ENCODE peak calls at places on chromosomes 7 and 10, in six cellular contexts. I, G, B, J, Z and R are unnamed samples.

GRCh38 chr10:111113961-111114830 is 37.4 kb downstream of the ADRA2A start:
- DNase-seq in B (no peak), Z (peak), J (no peak), G (no peak), I (no peak), R (no peak)

GRCh38 chr10:121823993-121824463 is 103.8 kb downstream of the ATE1 start:
- DNase-seq in G (no peak), I (no peak), B (peak), J (peak), Z (peak), R (no peak)

GRCh38 chr7:138097064-138097741 is 20.9 kb downstream of the AKR1D1 start:
- DNase-seq in I (no peak), Z (no peak), J (peak), G (no peak), B (peak), R (no peak)

GRCh38 chr7:157635148-157635500 is 298.3 kb downstream of the DNAJB6 start:
- DNase-seq in Z (no peak), B (no peak), J (no peak), G (no peak), I (no peak), R (peak)

GRCh38 chr7:89655946-89656345 is 498.3 kb upstream of the STEAP1 start:
- DNase-seq in B (no peak), J (no peak), Z (no peak), I (no peak), G (no peak), R (no peak)

GRCh38 chr7:68176974-68177373 is 1180.3 kb downstream of the TYW1 start:
- DNase-seq in B (peak), J (peak), Z (peak), I (no peak), G (no peak), R (no peak)

GRCh38 chr7:43864126-43864525 is 5.2 kb downstream of the MRPS24 start:
- DNase-seq in Z (no peak), I (no peak), J (no peak), G (no peak), B (no peak), R (no peak)

GRCh38 chr10:14282271-14282670 is 48.5 kb downstream of the FRMD4A start:
- DNase-seq in G (no peak), Z (no peak), I (no peak), B (no peak), J (no peak), R (no peak)

GRCh38 chr7:102287465-102288146 is 938 bp downstream of the SH2B2 start:
- DNase-seq in B (no peak), I (peak), G (no peak), Z (no peak), J (peak), R (no peak)

GRCh38 chr10:20105236-20105635 is 289.0 kb downstream of the PLXDC2 start:
- DNase-seq in Z (no peak), G (no peak), B (no peak), I (no peak), J (no peak), R (no peak)

GRCh38 chr7:123789817-123790216 is 41.0 kb upstream of the WASL start:
- DNase-seq in B (no peak), J (no peak), G (no peak), I (no peak), Z (no peak), R (no peak)

GRCh38 chr10:16967866-16968721 is 150.9 kb upstream of the RSU1 start:
- DNase-seq in J (no peak), B (peak), Z (no peak), G (no peak), I (peak), R (no peak)

GRCh38 chr7:28346972-28347371 is 65.3 kb upstream of the CREB5 start:
- DNase-seq in G (no peak), I (no peak), J (no peak), Z (no peak), B (no peak), R (no peak)